ENCODE peak calls at places on chromosomes 13 and 19, in four cellular contexts. Q is A549, D is K562, P is HepG2. V is an unnamed sample.

GRCh38 chr19:32570081-32570785 is 10.8 kb upstream of the PDCD5 start:
- DNase-seq in Q (peak), D (peak), P (peak), V (peak)

GRCh38 chr13:74246398-74246975 is 112.3 kb upstream of the KLF12 start:
- DNase-seq in Q (no peak), D (no peak), P (no peak), V (peak)

GRCh38 chr13:87827479-87827878 is 156.3 kb downstream of the SLITRK5 start:
- DNase-seq in Q (no peak), D (no peak), P (no peak), V (no peak)

GRCh38 chr13:43805071-43805468 is 18.3 kb upstream of the ENOX1 start:
- DNase-seq in Q (peak), D (no peak), P (peak), V (peak)

GRCh38 chr13:78121459-78122348 is 203.1 kb upstream of the EDNRB start:
- DNase-seq in Q (peak), D (peak), P (peak), V (peak)

GRCh38 chr19:13646758-13647157 is 117.6 kb upstream of the MRI1 start:
- DNase-seq in Q (no peak), D (no peak), P (no peak), V (no peak)

GRCh38 chr13:33616130-33616529 is 201.8 kb upstream of the RFC3 start:
- DNase-seq in Q (no peak), D (no peak), P (no peak), V (no peak)

GRCh38 chr19:8161135-8161646 is 11.8 kb upstream of the FBN3 start:
- DNase-seq in Q (no peak), D (peak), P (peak), V (no peak)

GRCh38 chr13:110625771-110626321 is 10.5 kb downstream of the NAXD start:
- DNase-seq in Q (no peak), D (no peak), P (no peak), V (no peak)

GRCh38 chr13:25744176-25744575 is 307.6 kb downstream of the SHISA2 start:
- DNase-seq in Q (no peak), D (no peak), P (no peak), V (no peak)

GRCh38 chr19:47110521-47111080 is 3.0 kb downstream of the ZC3H4 start:
- DNase-seq in Q (no peak), D (peak), P (no peak), V (peak)

GRCh38 chr13:93522486-93522885 is 295.9 kb downstream of the GPC6 start:
- DNase-seq in Q (no peak), D (no peak), P (no peak), V (no peak)

GRCh38 chr19:34282611-34283519 is 28.5 kb downstream of the GARRE1 start:
- DNase-seq in Q (no peak), D (no peak), P (no peak), V (peak)

GRCh38 chr19:34962945-34963530 is 991 bp downstream of the ZNF792 start:
- DNase-seq in Q (no peak), D (peak), P (no peak), V (peak)

GRCh38 chr19:47542030-47542475 is 27.2 kb upstream of the NAPA start:
- DNase-seq in Q (no peak), D (no peak), P (no peak), V (no peak)

GRCh38 chr19:54136086-54136863 is 1.3 kb upstream of the CNOT3 start:
- DNase-seq in Q (no peak), D (no peak), P (no peak), V (no peak)

GRCh38 chr19:41325947-41326706 is 16.2 kb downstream of the CCDC97 start:
- DNase-seq in Q (no peak), D (peak), P (peak), V (peak)

GRCh38 chr19:10518444-10519361 is 1.5 kb upstream of the S1PR5 start:
- DNase-seq in Q (no peak), D (no peak), P (no peak), V (no peak)

GRCh38 chr13:46896346-46897138 is at the start of gene HTR2A:
- DNase-seq in Q (no peak), D (no peak), P (no peak), V (no peak)

GRCh38 chr13:33349996-33350826 is 64.7 kb upstream of the STARD13 start:
- DNase-seq in Q (peak), D (no peak), P (no peak), V (peak)

GRCh38 chr19:39951065-39951650 is 16.7 kb upstream of the FCGBP start:
- DNase-seq in Q (no peak), D (no peak), P (no peak), V (no peak)

GRCh38 chr13:18996627-18997051 is 185.0 kb downstream of the TUBA3C start:
- DNase-seq in Q (no peak), D (peak), P (no peak), V (no peak)

GRCh38 chr13:73060251-73061160 is 1.7 kb downstream of the KLF5 start:
- DNase-seq in Q (no peak), D (peak), P (no peak), V (peak)

GRCh38 chr13:111121421-111121820 is 6.3 kb downstream of the ARHGEF7 start:
- DNase-seq in Q (no peak), D (no peak), P (no peak), V (no peak)

GRCh38 chr13:95858286-95859075 is 181.5 kb downstream of the DNAJC3 start:
- DNase-seq in Q (no peak), D (no peak), P (no peak), V (peak)

GRCh38 chr19:10762656-10763055 is 44.8 kb downstream of the DNM2 start:
- DNase-seq in Q (no peak), D (no peak), P (no peak), V (no peak)

GRCh38 chr19:40717325-40717879 is 490 bp downstream of the ITPKC start:
- DNase-seq in Q (no peak), D (peak), P (no peak), V (no peak)

GRCh38 chr13:52665325-52665724 is 12.7 kb downstream of the SUGT1 start:
- DNase-seq in Q (peak), D (no peak), P (peak), V (peak)
- TF ChIP-seq MYC in Q (no peak), D (no peak), P (no peak), V (no peak)

GRCh38 chr19:28468701-28469459 is 744.1 kb downstream of the UQCRFS1 start:
- DNase-seq in Q (no peak), D (peak), P (no peak), V (no peak)
- TF ChIP-seq JUN in Q (no peak), D (no peak), P (no peak), V (no peak)

DNA sequence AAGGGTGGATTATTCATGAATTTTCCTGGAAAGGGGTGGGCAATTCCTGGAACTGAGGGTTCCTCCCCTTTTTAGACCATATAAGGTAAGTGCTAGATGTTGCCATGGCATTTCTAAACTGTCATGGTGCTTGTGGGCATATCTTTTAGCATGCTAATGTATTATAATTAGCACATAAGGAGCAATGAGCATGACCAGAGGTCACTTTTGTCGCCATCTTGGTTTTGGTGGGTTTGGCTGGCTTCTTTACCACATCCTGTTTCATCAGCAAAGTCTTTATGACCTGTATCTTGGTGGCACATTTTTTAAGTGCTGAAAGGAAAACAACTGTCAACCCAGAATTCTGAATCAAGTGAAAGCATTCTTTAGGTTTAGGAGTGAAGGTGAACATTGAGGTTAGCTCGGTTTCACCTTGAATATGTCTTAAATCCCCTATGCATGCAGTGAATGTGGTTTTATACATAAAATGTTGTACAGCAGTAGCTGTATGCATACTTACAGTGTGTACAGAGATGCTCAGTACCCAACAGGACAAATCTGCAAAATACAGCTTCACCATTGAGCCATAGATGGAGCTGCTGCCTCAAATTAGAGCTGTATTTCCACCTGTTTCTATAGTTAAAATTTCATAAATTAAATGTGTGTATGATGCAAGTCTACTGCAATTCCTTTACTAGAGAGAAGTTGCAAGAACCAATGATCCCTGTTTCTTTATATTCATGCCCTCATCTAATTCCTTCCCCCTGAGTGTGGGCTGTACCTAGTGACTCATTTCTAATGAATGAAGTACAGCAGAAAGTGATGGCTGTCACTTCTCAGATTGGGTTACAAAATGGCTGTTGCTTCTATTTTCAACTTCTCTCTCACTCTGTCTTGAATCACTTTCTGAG is 25.3 kb upstream of the IGSF23 start:
- DNase-seq in Q (peak), D (peak), P (peak), V (peak)
- TF ChIP-seq MYC in Q (no peak), D (peak), P (no peak), V (no peak)

GRCh38 chr19:1970003-1970805 is 29.2 kb downstream of the CSNK1G2 start:
- DNase-seq in Q (no peak), D (no peak), P (no peak), V (no peak)
- TF ChIP-seq JUN in Q (no peak), D (no peak), P (no peak), V (no peak)

V was measured in endothelial cell of umbilical vein.